ENCODE peak calls at places on chromosome 9, in nine cellular contexts. U is Karpas-422, Y is mammary epithelial cell, W is mesenchymal stem cell, F is IMR-90, H is fibroblast of lung, A is kidney, O is neuronal stem cell, V is H9. M is an unnamed sample.

GRCh38 chr9:132042324-132042723 is 37.3 kb downstream of the MED27 start:
- DNase-seq in O (no peak), F (peak; percentile 99), W (peak; percentile 91), V (no peak), Y (peak; percentile 86), A (no peak), U (no peak), H (peak; percentile 99), M (no peak)

GRCh38 chr9:114314881-114315722 is 7.8 kb upstream of the ORM1 start:
- DNase-seq in H (no peak), F (no peak), A (peak; percentile 67), U (no peak), Y (no peak), W (no peak), O (no peak), V (no peak), M (no peak)

GRCh38 chr9:113675475-113675941 is 200.6 kb upstream of the ZNF618 start:
- DNase-seq in U (no peak), Y (peak; percentile 86), O (no peak), V (no peak), F (peak; percentile 100), H (peak; percentile 99), A (peak; percentile 81), W (peak; percentile 99), M (no peak)

GRCh38 chr9:79254900-79255651 is 316.7 kb upstream of the TLE4 start:
- DNase-seq in V (peak; percentile 44), O (peak; percentile 36), Y (no peak), A (no peak), F (peak; percentile 70), U (peak; percentile 56), W (no peak), H (peak; percentile 69), M (no peak)

GRCh38 chr9:85377751-85378289 is 363.9 kb downstream of the AGTPBP1 start:
- DNase-seq in V (no peak), O (no peak), W (peak; percentile 40), F (no peak), H (peak; percentile 76), U (no peak), A (no peak), Y (peak; percentile 39), M (peak; percentile 5)

GRCh38 chr9:9764821-9765220 is 848.0 kb downstream of the PTPRD start:
- DNase-seq in Y (no peak), W (no peak), V (no peak), F (no peak), A (no peak), U (no peak), O (no peak), H (peak; percentile 5), M (no peak)

GRCh38 chr9:136209232-136209631 is 4.3 kb upstream of the LHX3 start:
- DNase-seq in Y (no peak), U (no peak), F (no peak), V (no peak), W (no peak), O (no peak), H (no peak), A (no peak), M (no peak)

GRCh38 chr9:127899200-127899943 is at the start of gene ST6GALNAC6:
- DNase-seq in V (peak; percentile 56), O (peak; percentile 59), F (peak; percentile 68), W (peak; percentile 77), Y (peak; percentile 56), H (peak; percentile 71), U (peak; percentile 93), A (peak; percentile 89), M (peak; percentile 66)

GRCh38 chr9:113682297-113682771 is 193.8 kb upstream of the ZNF618 start:
- DNase-seq in V (peak; percentile 81), W (peak; percentile 95), U (peak; percentile 78), H (peak; percentile 68), O (peak; percentile 57), F (peak; percentile 90), Y (peak; percentile 85), A (no peak), M (peak; percentile 41)

GRCh38 chr9:81964216-81965171 is 21.2 kb downstream of the SPATA31D3 start:
- DNase-seq in F (peak; percentile 15), U (no peak), O (no peak), W (peak; percentile 69), A (no peak), V (no peak), Y (no peak), H (no peak), M (no peak)

GRCh38 chr9:113566011-113566711 is 102.6 kb downstream of the RGS3 start:
- DNase-seq in F (no peak), O (no peak), Y (no peak), U (no peak), W (no peak), H (no peak), A (no peak), V (no peak), M (no peak)

GRCh38 chr9:110370316-110370715 is 32.7 kb upstream of the TXNDC8 start:
- DNase-seq in O (no peak), W (peak; percentile 11), Y (peak; percentile 61), U (no peak), V (no peak), H (peak; percentile 66), F (peak; percentile 34), A (no peak), M (no peak)

GRCh38 chr9:8301296-8301695 is 501.7 kb upstream of the DMAC1 start:
- DNase-seq in W (no peak), F (no peak), A (no peak), V (no peak), Y (no peak), U (no peak), O (no peak), H (no peak), M (no peak)

GRCh38 chr9:4196886-4197285 is 103.0 kb downstream of the GLIS3 start:
- DNase-seq in W (no peak), V (no peak), A (no peak), Y (peak; percentile 28), F (no peak), H (no peak), U (no peak), O (peak; percentile 6), M (peak; percentile 13)

GRCh38 chr9:72509053-72509452 is 12.4 kb upstream of the TMC1 start:
- DNase-seq in V (no peak), H (peak; percentile 87), W (peak; percentile 34), F (peak; percentile 74), A (no peak), O (no peak), U (no peak), Y (peak; percentile 70), M (no peak)

GRCh38 chr9:123482295-123482970 is 126.4 kb downstream of the CRB2 start:
- DNase-seq in H (no peak), V (peak; percentile 71), A (no peak), U (no peak), O (no peak), F (no peak), W (no peak), Y (no peak), M (no peak)

GRCh38 chr9:132769895-132770774 is 99.9 kb downstream of the GTF3C4 start:
- DNase-seq in V (peak; percentile 87), H (peak; percentile 59), O (peak; percentile 48), W (peak; percentile 78), F (peak; percentile 51), Y (peak; percentile 31), U (peak; percentile 75), A (peak; percentile 89), M (peak; percentile 82)

GRCh38 chr9:137435381-137435891 is 5.7 kb downstream of the ENTPD8 start:
- DNase-seq in F (no peak), H (no peak), O (no peak), V (no peak), Y (no peak), A (peak; percentile 80), U (no peak), W (no peak), M (no peak)

GRCh38 chr9:133643978-133644760 is 8.0 kb downstream of the DBH start:
- DNase-seq in U (no peak), H (no peak), A (peak; percentile 58), W (no peak), V (no peak), O (no peak), Y (no peak), F (no peak), M (no peak)

GRCh38 chr9:121282309-121283071 is 14.5 kb downstream of the GSN start:
- DNase-seq in F (peak; percentile 85), V (no peak), U (no peak), W (peak; percentile 47), A (peak; percentile 79), H (peak; percentile 92), Y (peak; percentile 86), O (no peak), M (no peak)

DNA sequence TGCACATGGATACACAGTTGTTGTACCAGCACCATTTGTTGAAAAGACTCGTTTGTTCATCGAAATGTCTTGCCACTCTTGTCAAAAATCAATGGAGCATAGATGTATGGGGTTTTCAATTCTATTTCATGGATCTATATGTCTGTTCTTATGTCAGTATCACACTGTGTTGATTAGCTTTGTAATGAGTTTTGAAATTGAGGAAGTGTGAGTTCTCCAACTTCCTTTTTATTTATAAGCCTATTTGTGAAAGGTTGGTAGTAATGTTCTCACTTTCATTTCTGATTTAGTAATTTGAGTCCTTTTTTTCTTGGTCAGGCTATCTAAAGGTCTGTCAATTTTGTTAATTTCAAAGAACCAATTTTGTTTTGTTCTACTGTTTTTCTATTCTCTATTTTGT is 26.1 kb downstream of the ZNF510 start:
- DNase-seq in V (no peak), U (peak; percentile 53), O (no peak), W (no peak), H (no peak), A (no peak), Y (no peak), F (no peak), M (no peak)
- H3K9me3 ChIP-seq in V (peaks cover 37% of the 10 kb centered on the region), U (peaks cover 48% of the 10 kb centered on the region), O (peaks cover 41% of the 10 kb centered on the region), W (peaks cover 97% of the 10 kb centered on the region), H (peaks cover 2% of the 10 kb centered on the region), A (peaks cover 32% of the 10 kb centered on the region), Y (peaks cover 43% of the 10 kb centered on the region), F (peaks cover 33% of the 10 kb centered on the region), M (peaks cover 10% of the 10 kb centered on the region)

GRCh38 chr9:112348993-112349333 is 15.5 kb upstream of the PTBP3 start:
- DNase-seq in V (no peak), W (no peak), F (no peak), O (no peak), H (no peak), A (no peak), U (no peak), Y (no peak), M (no peak)
- H3K9ac ChIP-seq in V (no peak overlapping the region), W (peak overlapping the region; percentile 91), F (no peak overlapping the region), O (no peak overlapping the region), H (no peak overlapping the region), A (no peak overlapping the region), U (peak overlapping the region; percentile 45), Y (no peak overlapping the region), M (no peak overlapping the region)

GRCh38 chr9:103799959-103800358 is 294.1 kb upstream of the SMC2 start:
- DNase-seq in A (no peak), U (no peak), H (no peak), W (no peak), V (no peak), O (no peak), Y (no peak), F (no peak), M (no peak)
- H3K9me3 ChIP-seq in A (no peaks in the 10 kb centered on the region), U (no peaks in the 10 kb centered on the region), H (no peaks in the 10 kb centered on the region), W (no peaks in the 10 kb centered on the region), V (no peaks in the 10 kb centered on the region), O (no peaks in the 10 kb centered on the region), Y (no peaks in the 10 kb centered on the region), F (no peaks in the 10 kb centered on the region), M (no peaks in the 10 kb centered on the region)

DNA sequence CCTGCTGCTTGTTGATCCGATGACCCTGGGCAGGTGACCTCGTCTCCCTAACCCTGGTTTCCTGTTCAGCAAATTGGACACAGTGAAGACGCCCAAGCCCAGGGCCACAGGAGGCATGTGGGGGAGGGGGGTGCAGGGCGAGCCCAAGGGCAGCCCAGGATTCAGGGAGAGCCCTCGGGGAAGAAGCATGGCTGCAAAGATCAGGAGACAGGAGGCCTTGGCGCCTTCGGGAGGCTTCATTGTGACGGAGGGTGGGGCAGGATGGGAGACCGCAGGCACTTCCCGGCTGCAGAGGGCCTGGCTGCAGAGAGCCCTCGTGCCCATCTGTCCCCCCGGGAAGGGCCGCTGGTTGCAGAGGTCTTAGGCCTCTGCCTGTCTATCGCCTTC is 6.2 kb downstream of the ASS1 start:
- DNase-seq in O (no peak), W (no peak), A (no peak), U (no peak), F (no peak), H (no peak), V (no peak), Y (no peak), M (no peak)
- H3K9ac ChIP-seq in O (no peak overlapping the region), W (no peak overlapping the region), A (no peak overlapping the region), U (no peak overlapping the region), F (no peak overlapping the region), H (no peak overlapping the region), V (no peak overlapping the region), Y (no peak overlapping the region), M (no peak overlapping the region)